ENCODE peak calls at places on chromosomes 6 and 20, in eight cellular contexts. One of them, this sample, is unnamed.

GRCh38 chr6:101195581-101195980 is 197.9 kb upstream of the GRIK2 start:
- DNase-seq in GM10248: no peak
- DNase-seq in NCI-H1930: no peak
- DNase-seq in LoVo: no peak
- DNase-seq in nucleus accumbens: no peak
- DNase-seq in NAMALWA: no peak
- DNase-seq in LNCaP clone FGC: no peak
- DNase-seq in activated CD4-positive, CD25-positive, alpha-beta regulatory T cell: no peak
- DNase-seq in this sample: peak

GRCh38 chr20:48761023-48761785 is 66.6 kb downstream of the PREX1 start:
- DNase-seq in LoVo: no peak
- DNase-seq in nucleus accumbens: no peak
- DNase-seq in activated CD4-positive, CD25-positive, alpha-beta regulatory T cell: no peak
- DNase-seq in LNCaP clone FGC: no peak
- DNase-seq in NAMALWA: no peak
- DNase-seq in GM10248: no peak
- DNase-seq in NCI-H1930: no peak
- DNase-seq in this sample: no peak

GRCh38 chr20:41155267-41155666 is 17.9 kb downstream of the PLCG1 start:
- DNase-seq in LoVo: no peak
- DNase-seq in nucleus accumbens: no peak
- DNase-seq in LNCaP clone FGC: no peak
- DNase-seq in NCI-H1930: no peak
- DNase-seq in GM10248: no peak
- DNase-seq in NAMALWA: no peak
- DNase-seq in activated CD4-positive, CD25-positive, alpha-beta regulatory T cell: no peak
- DNase-seq in this sample: no peak

GRCh38 chr20:32535953-32536823 is 48.9 kb downstream of the NOL4L start:
- DNase-seq in NAMALWA: peak
- DNase-seq in NCI-H1930: peak
- DNase-seq in LNCaP clone FGC: no peak
- DNase-seq in activated CD4-positive, CD25-positive, alpha-beta regulatory T cell: peak
- DNase-seq in nucleus accumbens: peak
- DNase-seq in GM10248: peak
- DNase-seq in LoVo: peak
- DNase-seq in this sample: no peak

GRCh38 chr6:18039481-18039880 is 52.0 kb upstream of the KIF13A start:
- DNase-seq in NAMALWA: no peak
- DNase-seq in GM10248: no peak
- DNase-seq in nucleus accumbens: no peak
- DNase-seq in activated CD4-positive, CD25-positive, alpha-beta regulatory T cell: no peak
- DNase-seq in NCI-H1930: no peak
- DNase-seq in LNCaP clone FGC: no peak
- DNase-seq in LoVo: no peak
- DNase-seq in this sample: peak

GRCh38 chr6:44333942-44334341 is 8.5 kb upstream of the SPATS1 start:
- DNase-seq in NCI-H1930: no peak
- DNase-seq in nucleus accumbens: no peak
- DNase-seq in activated CD4-positive, CD25-positive, alpha-beta regulatory T cell: no peak
- DNase-seq in GM10248: no peak
- DNase-seq in LoVo: no peak
- DNase-seq in LNCaP clone FGC: no peak
- DNase-seq in NAMALWA: no peak
- DNase-seq in this sample: peak

GRCh38 chr6:136217002-136217401 is 33.1 kb downstream of the MTFR2 start:
- DNase-seq in LNCaP clone FGC: no peak
- DNase-seq in activated CD4-positive, CD25-positive, alpha-beta regulatory T cell: no peak
- DNase-seq in nucleus accumbens: no peak
- DNase-seq in NAMALWA: no peak
- DNase-seq in GM10248: no peak
- DNase-seq in NCI-H1930: no peak
- DNase-seq in LoVo: no peak
- DNase-seq in this sample: no peak

GRCh38 chr6:90008908-90009501 is 114.7 kb downstream of the GJA10 start:
- DNase-seq in LoVo: no peak
- DNase-seq in GM10248: no peak
- DNase-seq in NCI-H1930: no peak
- DNase-seq in nucleus accumbens: no peak
- DNase-seq in LNCaP clone FGC: peak
- DNase-seq in NAMALWA: no peak
- DNase-seq in activated CD4-positive, CD25-positive, alpha-beta regulatory T cell: no peak
- DNase-seq in this sample: peak

GRCh38 chr6:151294561-151295101 is 54.9 kb downstream of the AKAP12 start:
- DNase-seq in GM10248: no peak
- DNase-seq in LNCaP clone FGC: no peak
- DNase-seq in NAMALWA: no peak
- DNase-seq in nucleus accumbens: no peak
- DNase-seq in activated CD4-positive, CD25-positive, alpha-beta regulatory T cell: no peak
- DNase-seq in NCI-H1930: no peak
- DNase-seq in LoVo: peak
- DNase-seq in this sample: no peak

GRCh38 chr6:145898376-145898775 is 65.8 kb downstream of the SHPRH start:
- DNase-seq in GM10248: no peak
- DNase-seq in nucleus accumbens: no peak
- DNase-seq in activated CD4-positive, CD25-positive, alpha-beta regulatory T cell: no peak
- DNase-seq in LNCaP clone FGC: no peak
- DNase-seq in NCI-H1930: no peak
- DNase-seq in LoVo: no peak
- DNase-seq in NAMALWA: no peak
- DNase-seq in this sample: peak

GRCh38 chr6:39484276-39484675 is 161.8 kb upstream of the KCNK16 start:
- DNase-seq in NCI-H1930: no peak
- DNase-seq in LNCaP clone FGC: no peak
- DNase-seq in nucleus accumbens: no peak
- DNase-seq in NAMALWA: no peak
- DNase-seq in activated CD4-positive, CD25-positive, alpha-beta regulatory T cell: no peak
- DNase-seq in LoVo: no peak
- DNase-seq in GM10248: no peak
- DNase-seq in this sample: no peak

GRCh38 chr6:52995913-52996685 is 1.0 kb upstream of the GSTA4 start:
- DNase-seq in GM10248: no peak
- DNase-seq in NCI-H1930: no peak
- DNase-seq in LNCaP clone FGC: no peak
- DNase-seq in NAMALWA: peak
- DNase-seq in activated CD4-positive, CD25-positive, alpha-beta regulatory T cell: no peak
- DNase-seq in nucleus accumbens: peak
- DNase-seq in LoVo: peak
- DNase-seq in this sample: peak

GRCh38 chr6:116472710-116473109 is 11.5 kb downstream of the CALHM6 start:
- DNase-seq in activated CD4-positive, CD25-positive, alpha-beta regulatory T cell: no peak
- DNase-seq in LNCaP clone FGC: no peak
- DNase-seq in nucleus accumbens: no peak
- DNase-seq in GM10248: no peak
- DNase-seq in NAMALWA: no peak
- DNase-seq in NCI-H1930: no peak
- DNase-seq in LoVo: no peak
- DNase-seq in this sample: no peak

GRCh38 chr6:28135393-28135792 is 6.3 kb upstream of the ZKSCAN8 start:
- DNase-seq in nucleus accumbens: no peak
- DNase-seq in LNCaP clone FGC: no peak
- DNase-seq in LoVo: no peak
- DNase-seq in activated CD4-positive, CD25-positive, alpha-beta regulatory T cell: no peak
- DNase-seq in GM10248: no peak
- DNase-seq in NAMALWA: peak
- DNase-seq in NCI-H1930: no peak
- DNase-seq in this sample: no peak

GRCh38 chr6:149130093-149130872 is 187.2 kb upstream of the TAB2 start:
- DNase-seq in NCI-H1930: no peak
- DNase-seq in LNCaP clone FGC: peak
- DNase-seq in NAMALWA: no peak
- DNase-seq in LoVo: no peak
- DNase-seq in GM10248: no peak
- DNase-seq in nucleus accumbens: no peak
- DNase-seq in activated CD4-positive, CD25-positive, alpha-beta regulatory T cell: no peak
- DNase-seq in this sample: peak

GRCh38 chr6:30844118-30844535 is 40.2 kb upstream of the DDR1 start:
- DNase-seq in activated CD4-positive, CD25-positive, alpha-beta regulatory T cell: no peak
- DNase-seq in nucleus accumbens: no peak
- DNase-seq in NAMALWA: no peak
- DNase-seq in LNCaP clone FGC: no peak
- DNase-seq in LoVo: peak
- DNase-seq in NCI-H1930: no peak
- DNase-seq in GM10248: no peak
- DNase-seq in this sample: no peak

GRCh38 chr6:8731874-8732273 is 296.5 kb upstream of the SLC35B3 start:
- DNase-seq in nucleus accumbens: no peak
- DNase-seq in NAMALWA: no peak
- DNase-seq in LoVo: no peak
- DNase-seq in NCI-H1930: no peak
- DNase-seq in GM10248: no peak
- DNase-seq in activated CD4-positive, CD25-positive, alpha-beta regulatory T cell: no peak
- DNase-seq in LNCaP clone FGC: no peak
- DNase-seq in this sample: no peak

GRCh38 chr20:23126281-23127061 is 40.3 kb upstream of the CD93 start:
- DNase-seq in LoVo: no peak
- DNase-seq in nucleus accumbens: no peak
- DNase-seq in LNCaP clone FGC: no peak
- DNase-seq in NCI-H1930: no peak
- DNase-seq in activated CD4-positive, CD25-positive, alpha-beta regulatory T cell: no peak
- DNase-seq in GM10248: no peak
- DNase-seq in NAMALWA: no peak
- DNase-seq in this sample: no peak

GRCh38 chr6:169984181-169985120 is 233.0 kb downstream of the ERMARD start:
- DNase-seq in LNCaP clone FGC: no peak
- DNase-seq in LoVo: no peak
- DNase-seq in GM10248: no peak
- DNase-seq in NCI-H1930: no peak
- DNase-seq in nucleus accumbens: no peak
- DNase-seq in activated CD4-positive, CD25-positive, alpha-beta regulatory T cell: no peak
- DNase-seq in NAMALWA: no peak
- DNase-seq in this sample: no peak

GRCh38 chr20:63357921-63358905 is 2.9 kb downstream of the CHRNA4 start:
- DNase-seq in LoVo: no peak
- DNase-seq in nucleus accumbens: no peak
- DNase-seq in LNCaP clone FGC: peak
- DNase-seq in NCI-H1930: no peak
- DNase-seq in NAMALWA: no peak
- DNase-seq in GM10248: no peak
- DNase-seq in activated CD4-positive, CD25-positive, alpha-beta regulatory T cell: no peak
- DNase-seq in this sample: no peak

GRCh38 chr6:44046516-44047178 is 80.6 kb downstream of the MRPL14 start:
- DNase-seq in LoVo: no peak
- DNase-seq in NAMALWA: no peak
- DNase-seq in GM10248: no peak
- DNase-seq in activated CD4-positive, CD25-positive, alpha-beta regulatory T cell: no peak
- DNase-seq in nucleus accumbens: no peak
- DNase-seq in LNCaP clone FGC: no peak
- DNase-seq in NCI-H1930: no peak
- DNase-seq in this sample: no peak

GRCh38 chr20:63974402-63975200 is 4.8 kb downstream of the SAMD10 start:
- DNase-seq in nucleus accumbens: no peak
- DNase-seq in activated CD4-positive, CD25-positive, alpha-beta regulatory T cell: no peak
- DNase-seq in LoVo: no peak
- DNase-seq in NAMALWA: peak
- DNase-seq in GM10248: no peak
- DNase-seq in NCI-H1930: no peak
- DNase-seq in LNCaP clone FGC: peak
- DNase-seq in this sample: no peak

GRCh38 chr6:13395272-13396237 is 67.2 kb upstream of the TBC1D7 start:
- DNase-seq in activated CD4-positive, CD25-positive, alpha-beta regulatory T cell: no peak
- DNase-seq in LNCaP clone FGC: peak
- DNase-seq in NAMALWA: peak
- DNase-seq in nucleus accumbens: peak
- DNase-seq in NCI-H1930: no peak
- DNase-seq in GM10248: peak
- DNase-seq in LoVo: peak
- DNase-seq in this sample: peak

GRCh38 chr6:24332306-24332705 is 25.6 kb downstream of the DCDC2 start:
- DNase-seq in nucleus accumbens: no peak
- DNase-seq in NAMALWA: no peak
- DNase-seq in LoVo: no peak
- DNase-seq in activated CD4-positive, CD25-positive, alpha-beta regulatory T cell: no peak
- DNase-seq in NCI-H1930: no peak
- DNase-seq in GM10248: no peak
- DNase-seq in LNCaP clone FGC: no peak
- DNase-seq in this sample: no peak

GRCh38 chr20:11978496-11978895 is 60.8 kb downstream of the BTBD3 start:
- DNase-seq in NAMALWA: no peak
- DNase-seq in GM10248: no peak
- DNase-seq in nucleus accumbens: no peak
- DNase-seq in LoVo: no peak
- DNase-seq in activated CD4-positive, CD25-positive, alpha-beta regulatory T cell: no peak
- DNase-seq in LNCaP clone FGC: no peak
- DNase-seq in NCI-H1930: no peak
- DNase-seq in this sample: no peak

GRCh38 chr20:49856904-49857303 is 44.3 kb downstream of the SLC9A8 start:
- DNase-seq in GM10248: no peak
- DNase-seq in NCI-H1930: no peak
- DNase-seq in nucleus accumbens: no peak
- DNase-seq in NAMALWA: no peak
- DNase-seq in LNCaP clone FGC: no peak
- DNase-seq in LoVo: no peak
- DNase-seq in activated CD4-positive, CD25-positive, alpha-beta regulatory T cell: no peak
- DNase-seq in this sample: no peak